ENCODE peak calls at places on chromosomes 16 and 17, in eight cellular contexts. N, H, O, T, I, D, K and R are unnamed samples.

GRCh38 chr16:69451166-69451565 is 26.7 kb downstream of the CYB5B start:
- DNase-seq in N (no peak), H (no peak), O (no peak), T (no peak), I (no peak), D (no peak), K (no peak), R (no peak)

GRCh38 chr17:77482375-77483127 is 341.8 kb downstream of the SEC14L1 start:
- DNase-seq in N (no peak), H (no peak), O (no peak), T (no peak), I (no peak), D (no peak), K (no peak), R (no peak)

GRCh38 chr17:35748323-35748960 is 4.6 kb downstream of the GAS2L2 start:
- DNase-seq in N (no peak), H (peak; percentile 88), O (no peak), T (no peak), I (no peak), D (no peak), K (no peak), R (no peak)

GRCh38 chr17:58960068-58960467 is 146.6 kb downstream of the TRIM37 start:
- DNase-seq in N (no peak), H (no peak), O (no peak), T (no peak), I (peak; percentile 59), D (no peak), K (no peak), R (no peak)

GRCh38 chr17:81717049-81717765 is 5.1 kb downstream of the SLC25A10 start:
- DNase-seq in N (peak; percentile 63), H (no peak), O (no peak), T (no peak), I (no peak), D (no peak), K (no peak), R (no peak)

GRCh38 chr17:42389135-42389417 is 834 bp upstream of the STAT3 start:
- DNase-seq in N (no peak), H (no peak), O (no peak), T (no peak), I (no peak), D (no peak), K (no peak), R (no peak)

GRCh38 chr16:81780350-81780749 is 1.3 kb downstream of the PLCG2 start:
- DNase-seq in N (no peak), H (no peak), O (peak; percentile 30), T (no peak), I (no peak), D (no peak), K (no peak), R (no peak)

GRCh38 chr17:8068736-8069586 is 18.6 kb downstream of the ALOX12B start:
- DNase-seq in N (peak; percentile 76), H (no peak), O (peak; percentile 68), T (no peak), I (no peak), D (no peak), K (no peak), R (no peak)

GRCh38 chr16:27400751-27401620 is 988 bp upstream of the IL21R start:
- DNase-seq in N (no peak), H (no peak), O (no peak), T (no peak), I (no peak), D (no peak), K (no peak), R (no peak)

GRCh38 chr16:58195771-58196170 is 2.1 kb downstream of the CSNK2A2 start:
- DNase-seq in N (no peak), H (no peak), O (no peak), T (no peak), I (no peak), D (no peak), K (no peak), R (no peak)

GRCh38 chr16:58197314-58198012 is 443 bp downstream of the CSNK2A2 start:
- DNase-seq in N (no peak), H (no peak), O (no peak), T (peak; percentile 53), I (no peak), D (no peak), K (peak; percentile 70), R (no peak)

GRCh38 chr16:58198022-58198683 is at the start of gene CSNK2A2:
- DNase-seq in N (peak; percentile 79), H (peak; percentile 75), O (peak; percentile 78), T (peak; percentile 72), I (peak; percentile 56), D (no peak), K (peak; percentile 96), R (no peak)

GRCh38 chr16:58195344-58195743 is 2.6 kb downstream of the CSNK2A2 start:
- DNase-seq in N (no peak), H (no peak), O (no peak), T (no peak), I (no peak), D (no peak), K (no peak), R (no peak)

GRCh38 chr16:58196898-58197313 is 1.0 kb downstream of the CSNK2A2 start:
- DNase-seq in N (no peak), H (no peak), O (no peak), T (no peak), I (no peak), D (no peak), K (no peak), R (no peak)
- TF ChIP-seq EP300 in N (no peak), H (no peak), O (no peak), T (no peak), I (no peak), D (no peak), K (no peak), R (no peak)

GRCh38 chr16:23670137-23670776 is 8.4 kb upstream of the PLK1 start:
- DNase-seq in N (no peak), H (no peak), O (no peak), T (no peak), I (no peak), D (no peak), K (no peak), R (no peak)
- TF ChIP-seq POLR2AphosphoS5 in N (no peak), H (no peak), O (no peak), T (no peak), I (peak; percentile 1), D (no peak), K (no peak), R (no peak)

GRCh38 chr17:69325518-69326301 is 1.2 kb downstream of the ABCA5 start:
- DNase-seq in N (no peak), H (no peak), O (peak; percentile 46), T (no peak), I (peak; percentile 50), D (no peak), K (no peak), R (no peak)

GRCh38 chr17:69320908-69321238 is 6.1 kb downstream of the ABCA5 start:
- DNase-seq in N (no peak), H (no peak), O (no peak), T (no peak), I (no peak), D (no peak), K (no peak), R (no peak)

GRCh38 chr17:69317625-69318024 is 9.3 kb downstream of the ABCA5 start:
- DNase-seq in N (no peak), H (no peak), O (no peak), T (no peak), I (no peak), D (no peak), K (no peak), R (no peak)

GRCh38 chr17:69323806-69324205 is 3.1 kb downstream of the ABCA5 start:
- DNase-seq in N (no peak), H (no peak), O (no peak), T (no peak), I (no peak), D (no peak), K (no peak), R (no peak)

DNA sequence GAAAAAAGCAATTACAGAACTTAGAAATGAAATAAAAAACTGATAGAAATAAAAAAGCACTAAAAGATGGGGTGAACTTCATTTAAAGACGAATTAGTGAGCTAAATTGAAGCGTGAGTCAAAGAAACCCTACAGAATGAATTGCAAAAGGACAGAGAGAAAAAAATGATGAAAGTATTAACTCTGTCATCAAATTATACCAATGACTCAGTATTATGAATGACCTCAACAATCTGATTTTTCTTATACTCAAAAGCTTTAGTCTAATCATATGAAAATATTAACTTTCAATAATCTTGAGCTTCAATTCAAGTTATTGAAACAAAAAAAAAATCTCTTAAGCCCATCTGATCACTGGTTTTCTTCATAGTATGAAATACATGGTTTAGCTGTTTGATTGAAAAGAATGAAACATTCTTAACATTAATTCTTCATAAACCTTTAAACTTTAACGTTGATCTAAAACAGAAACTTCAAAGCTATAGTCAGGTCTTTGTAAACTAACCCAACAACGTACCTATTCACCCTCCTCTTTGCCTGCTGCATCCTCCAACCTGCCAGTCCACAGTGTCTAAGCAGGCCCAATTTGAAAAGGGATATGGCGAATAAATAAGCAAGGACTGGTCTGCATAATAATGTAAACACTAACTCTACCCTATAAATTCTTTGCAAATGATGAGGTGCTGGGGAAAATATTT is 6.6 kb downstream of the ABCA5 start:
- DNase-seq in N (no peak), H (no peak), O (no peak), T (no peak), I (no peak), D (no peak), K (no peak), R (no peak)
- H3K4me3 ChIP-seq in N (no peak overlapping the region), H (no peak overlapping the region), O (no peak overlapping the region), T (no peak overlapping the region), I (no peak overlapping the region), D (no peak overlapping the region), K (no peak overlapping the region), R (no peak overlapping the region)

GRCh38 chr17:2227025-2227699 is 76.4 kb downstream of the SMG6 start:
- DNase-seq in N (no peak), H (no peak), O (no peak), T (no peak), I (no peak), D (no peak), K (no peak), R (no peak)
- TF ChIP-seq EP300 in N (no peak), H (no peak), O (no peak), T (no peak), I (no peak), D (no peak), K (no peak), R (no peak)

DNA sequence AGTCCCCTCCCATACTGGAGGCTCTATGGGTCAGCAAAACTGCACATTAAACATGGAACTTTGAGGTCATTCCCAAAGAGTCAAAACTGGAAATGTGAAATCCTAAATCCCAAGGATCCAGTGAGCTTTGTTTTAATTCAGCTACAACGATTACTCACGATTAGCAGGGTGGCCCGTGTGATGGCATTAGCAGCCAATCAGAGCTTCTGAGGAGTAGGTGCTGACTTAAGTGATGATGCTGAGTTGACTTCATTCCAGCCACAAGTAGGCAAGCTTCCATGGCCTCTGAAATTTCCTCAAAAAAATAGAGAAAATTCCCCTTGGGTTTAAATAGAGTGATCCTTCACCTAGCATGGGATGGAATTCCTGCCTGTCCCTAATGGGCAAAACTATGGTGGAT is 28.1 kb upstream of the BEAN1 start:
- DNase-seq in N (no peak), H (no peak), O (no peak), T (no peak), I (no peak), D (no peak), K (no peak), R (no peak)
- TF ChIP-seq POLR2AphosphoS5 in N (no peak), H (no peak), O (no peak), T (no peak), I (no peak), D (no peak), K (no peak), R (no peak)

GRCh38 chr17:40106089-40106759 is 5.8 kb upstream of the NR1D1 start:
- DNase-seq in N (no peak), H (no peak), O (no peak), T (no peak), I (no peak), D (no peak), K (no peak), R (no peak)
- H3K4me3 ChIP-seq in N (no peak overlapping the region), H (no peak overlapping the region), O (no peak overlapping the region), T (no peak overlapping the region), I (no peak overlapping the region), D (no peak overlapping the region), K (no peak overlapping the region), R (no peak overlapping the region)